ENCODE peak calls at places on chromosomes 5 and 9, in eight cellular contexts. B, E, I, M, Y, C, W and S are unnamed samples.

GRCh38 chr9:109028457-109028856 is 15.2 kb upstream of the CTNNAL1 start:
- DNase-seq in W (no peak), I (no peak), B (no peak), Y (no peak), C (no peak), E (no peak), M (no peak), S (no peak)

GRCh38 chr5:82991678-82992323 is 85.4 kb downstream of the TMEM167A start:
- DNase-seq in Y (no peak), W (no peak), E (peak), B (peak), M (no peak), I (peak), C (peak), S (no peak)

GRCh38 chr5:37918420-37918819 is 78.6 kb upstream of the GDNF start:
- DNase-seq in I (no peak), M (no peak), C (no peak), Y (no peak), W (no peak), E (no peak), B (peak), S (no peak)

GRCh38 chr5:31197183-31197582 is 3.7 kb downstream of the CDH6 start:
- DNase-seq in M (no peak), B (peak), Y (no peak), E (peak), W (no peak), C (peak), I (no peak), S (no peak)

GRCh38 chr5:127978738-127979300 is 104.7 kb upstream of the SLC12A2 start:
- DNase-seq in I (no peak), Y (no peak), B (no peak), W (no peak), E (no peak), C (no peak), M (no peak), S (no peak)

GRCh38 chr5:3522491-3522890 is 73.1 kb upstream of the IRX1 start:
- DNase-seq in B (no peak), Y (no peak), W (no peak), I (no peak), E (no peak), M (no peak), C (no peak), S (no peak)

GRCh38 chr5:81848368-81848767 is 97.5 kb upstream of the SSBP2 start:
- DNase-seq in C (no peak), E (no peak), Y (no peak), I (no peak), W (no peak), M (no peak), B (peak), S (no peak)

GRCh38 chr5:112706446-112707016 is 31.2 kb upstream of the APC start:
- DNase-seq in E (no peak), I (no peak), B (no peak), W (no peak), Y (no peak), C (no peak), M (no peak), S (no peak)

GRCh38 chr5:68239485-68239884 is 23.9 kb downstream of the PIK3R1 start:
- DNase-seq in I (no peak), M (peak), E (peak), B (peak), W (no peak), Y (peak), C (peak), S (no peak)

GRCh38 chr5:146731909-146732659 is 146.5 kb downstream of the PPP2R2B start:
- DNase-seq in Y (no peak), M (no peak), W (no peak), C (peak), B (peak), I (no peak), E (peak), S (no peak)

GRCh38 chr9:111728617-111729366 is 65.9 kb downstream of the SHOC1 start:
- DNase-seq in B (peak), I (no peak), M (no peak), C (peak), E (peak), W (no peak), Y (no peak), S (no peak)

GRCh38 chr9:98317134-98317857 is 61.8 kb upstream of the TBC1D2 start:
- DNase-seq in C (no peak), M (no peak), Y (no peak), W (no peak), B (peak), E (peak), I (no peak), S (no peak)

GRCh38 chr9:36194326-36195000 is 3.7 kb downstream of the CLTA start:
- DNase-seq in B (peak), C (no peak), Y (no peak), M (no peak), I (no peak), E (peak), W (no peak), S (no peak)

GRCh38 chr5:109482748-109483147 is 73.0 kb upstream of the PJA2 start:
- DNase-seq in B (no peak), W (no peak), Y (no peak), C (no peak), E (no peak), M (no peak), I (no peak), S (no peak)

GRCh38 chr9:113612828-113613227 is 149.3 kb downstream of the RGS3 start:
- DNase-seq in B (no peak), W (no peak), C (no peak), I (no peak), M (peak), E (no peak), Y (no peak), S (no peak)

GRCh38 chr5:81506378-81506777 is 112.4 kb upstream of the ACOT12 start:
- DNase-seq in I (no peak), M (no peak), E (no peak), W (no peak), B (no peak), Y (no peak), C (no peak), S (no peak)

GRCh38 chr5:3789519-3790193 is 194.0 kb downstream of the IRX1 start:
- DNase-seq in Y (no peak), M (no peak), B (no peak), W (no peak), I (no peak), E (no peak), C (no peak), S (no peak)

GRCh38 chr5:179585903-179586511 is 35.7 kb downstream of the RUFY1 start:
- DNase-seq in Y (no peak), I (no peak), W (no peak), C (no peak), B (no peak), M (peak), E (no peak), S (no peak)

GRCh38 chr9:72255546-72255925 is 106.3 kb downstream of the GDA start:
- DNase-seq in E (no peak), M (no peak), I (no peak), B (no peak), W (no peak), Y (no peak), C (no peak), S (no peak)

GRCh38 chr9:131395027-131395744 is 1.3 kb downstream of the PRRC2B start:
- DNase-seq in C (no peak), B (no peak), E (peak), I (no peak), Y (peak), W (no peak), M (peak), S (no peak)

GRCh38 chr9:134034215-134035040 is 9.1 kb downstream of the BRD3OS start:
- DNase-seq in Y (no peak), W (no peak), I (no peak), B (no peak), M (peak), C (no peak), E (no peak), S (no peak)

GRCh38 chr5:10421841-10422691 is 19.6 kb upstream of the ROPN1L start:
- DNase-seq in B (no peak), Y (no peak), I (no peak), E (no peak), C (no peak), M (no peak), W (no peak), S (no peak)

GRCh38 chr9:124342402-124342945 is 72.8 kb downstream of the PSMB7 start:
- DNase-seq in M (peak), B (peak), Y (no peak), I (no peak), E (no peak), C (no peak), W (no peak), S (no peak)

GRCh38 chr9:129885018-129885669 is 49.9 kb downstream of the USP20 start:
- DNase-seq in M (peak), I (no peak), E (peak), C (no peak), B (no peak), W (no peak), Y (peak), S (no peak)

GRCh38 chr5:51399636-51399993 is 16.4 kb downstream of the ISL1 start:
- DNase-seq in I (no peak), B (no peak), E (no peak), Y (no peak), M (no peak), W (no peak), C (no peak), S (no peak)

GRCh38 chr9:6959275-6960000 is 201.7 kb downstream of the KDM4C start:
- DNase-seq in Y (no peak), B (no peak), W (no peak), M (no peak), I (no peak), C (no peak), E (no peak), S (no peak)